ENCODE peak calls at places on chromosomes 1 and 21, in nine cellular contexts. E, Q, X, Z, W, J, V, C and K are unnamed samples.

GRCh38 chr1:77031101-77031662 is 163.9 kb downstream of the ST6GALNAC5 start:
- DNase-seq in E (no peak), Q (no peak), X (no peak), Z (peak; percentile 69), W (peak; percentile 72), J (no peak), V (no peak), C (no peak), K (peak; percentile 62)

GRCh38 chr1:67687649-67688048 is 2.6 kb downstream of the GADD45A start:
- DNase-seq in E (no peak), Q (no peak), X (no peak), Z (peak; percentile 88), W (peak; percentile 88), J (peak; percentile 73), V (peak; percentile 78), C (no peak), K (peak; percentile 50)

GRCh38 chr1:54227836-54228435 is 28.0 kb downstream of the MRPL37 start:
- DNase-seq in E (no peak), Q (no peak), X (no peak), Z (no peak), W (no peak), J (no peak), V (no peak), C (no peak), K (no peak)

GRCh38 chr1:21933397-21934248 is 3.5 kb downstream of the HSPG2 start:
- DNase-seq in E (no peak), Q (no peak), X (peak; percentile 85), Z (no peak), W (peak; percentile 45), J (no peak), V (no peak), C (no peak), K (no peak)

GRCh38 chr1:59879556-59879955 is 47.0 kb downstream of the CYP2J2 start:
- DNase-seq in E (no peak), Q (peak; percentile 70), X (peak; percentile 41), Z (peak; percentile 51), W (peak; percentile 60), J (no peak), V (peak; percentile 47), C (no peak), K (peak; percentile 56)

GRCh38 chr1:94951056-94951455 is 24.1 kb upstream of the CNN3 start:
- DNase-seq in E (no peak), Q (no peak), X (no peak), Z (no peak), W (peak; percentile 34), J (no peak), V (no peak), C (no peak), K (no peak)

GRCh38 chr1:35577071-35577998 is 4.2 kb downstream of the TFAP2E start:
- DNase-seq in E (no peak), Q (peak; percentile 83), X (no peak), Z (no peak), W (no peak), J (no peak), V (no peak), C (peak; percentile 49), K (no peak)

GRCh38 chr1:1630191-1630964 is 1.6 kb upstream of the MMP23B start:
- DNase-seq in E (peak; percentile 78), Q (peak; percentile 96), X (peak; percentile 63), Z (no peak), W (no peak), J (no peak), V (no peak), C (peak; percentile 97), K (no peak)

GRCh38 chr1:215672482-215672881 is 105.4 kb downstream of the KCTD3 start:
- DNase-seq in E (no peak), Q (no peak), X (no peak), Z (no peak), W (no peak), J (no peak), V (no peak), C (no peak), K (no peak)

GRCh38 chr1:2078170-2078569 is 28.0 kb downstream of the PRKCZ start:
- DNase-seq in E (no peak), Q (no peak), X (no peak), Z (no peak), W (no peak), J (no peak), V (no peak), C (no peak), K (no peak)

GRCh38 chr1:39499668-39500067 is 8.2 kb downstream of the BMP8A start:
- DNase-seq in E (no peak), Q (no peak), X (peak; percentile 58), Z (no peak), W (no peak), J (no peak), V (no peak), C (no peak), K (no peak)

GRCh38 chr1:29475256-29475800 is 239.0 kb downstream of the PTPRU start:
- DNase-seq in E (no peak), Q (no peak), X (no peak), Z (no peak), W (no peak), J (no peak), V (no peak), C (no peak), K (no peak)

GRCh38 chr1:116521186-116521585 is 49.6 kb downstream of the CD58 start:
- DNase-seq in E (no peak), Q (no peak), X (no peak), Z (peak; percentile 70), W (peak; percentile 85), J (peak; percentile 49), V (no peak), C (no peak), K (peak; percentile 85)

GRCh38 chr1:54124906-54125305 is 27.9 kb downstream of the CDCP2 start:
- DNase-seq in E (no peak), Q (no peak), X (no peak), Z (no peak), W (no peak), J (no peak), V (no peak), C (no peak), K (no peak)

GRCh38 chr1:12309783-12310742 is 80.2 kb downstream of the VPS13D start:
- DNase-seq in E (no peak), Q (no peak), X (peak; percentile 32), Z (no peak), W (no peak), J (no peak), V (no peak), C (no peak), K (no peak)

GRCh38 chr1:181033128-181033798 is 520 bp upstream of the MR1 start:
- DNase-seq in E (no peak), Q (peak; percentile 68), X (peak; percentile 42), Z (peak; percentile 46), W (peak; percentile 56), J (no peak), V (peak; percentile 25), C (no peak), K (peak; percentile 31)

GRCh38 chr21:37006521-37007291 is at the start of gene RIPPLY3:
- DNase-seq in E (no peak), Q (no peak), X (no peak), Z (peak; percentile 54), W (peak; percentile 49), J (no peak), V (no peak), C (no peak), K (no peak)

GRCh38 chr1:43711524-43712386 is 4.4 kb downstream of the ST3GAL3 start:
- DNase-seq in E (no peak), Q (no peak), X (no peak), Z (peak; percentile 83), W (peak; percentile 88), J (peak; percentile 77), V (peak; percentile 74), C (no peak), K (peak; percentile 74)

GRCh38 chr1:157113116-157113515 is 13.5 kb upstream of the ETV3L start:
- DNase-seq in E (no peak), Q (no peak), X (no peak), Z (no peak), W (no peak), J (no peak), V (no peak), C (no peak), K (no peak)

GRCh38 chr1:203888807-203889251 is 27.4 kb downstream of the SNRPE start:
- DNase-seq in E (no peak), Q (no peak), X (no peak), Z (peak; percentile 79), W (peak; percentile 75), J (peak; percentile 69), V (no peak), C (no peak), K (peak; percentile 84)

GRCh38 chr1:9249534-9250335 is 15.2 kb downstream of the H6PD start:
- DNase-seq in E (no peak), Q (no peak), X (peak; percentile 58), Z (peak; percentile 37), W (peak; percentile 39), J (no peak), V (no peak), C (no peak), K (peak; percentile 54)